ENCODE peak calls at places on chromosomes 11 and 22, in six cellular contexts. W, H, X, I, M and A are unnamed samples.

GRCh38 chr22:17777005-17777716 is 2.9 kb upstream of the BID start:
- DNase-seq in W (peak), I (no peak), X (no peak), M (no peak), H (peak), A (no peak)

GRCh38 chr11:34953955-34954354 is 37.5 kb downstream of the PDHX start:
- DNase-seq in I (no peak), X (no peak), M (peak), H (no peak), W (no peak), A (no peak)

GRCh38 chr11:69801513-69802335 is 17.5 kb downstream of the FGF3 start:
- DNase-seq in M (peak), I (no peak), W (no peak), H (peak), X (peak), A (no peak)

GRCh38 chr11:2975594-2975993 is 16.5 kb downstream of the NAP1L4 start:
- DNase-seq in X (peak), I (no peak), M (peak), W (peak), H (no peak), A (no peak)

GRCh38 chr11:16226245-16226644 is 130.1 kb downstream of the SOX6 start:
- DNase-seq in W (no peak), H (peak), M (peak), I (peak), X (peak), A (no peak)

GRCh38 chr22:30882181-30882771 is 86.3 kb downstream of the MORC2 start:
- DNase-seq in M (no peak), H (peak), X (no peak), I (no peak), W (peak), A (no peak)

GRCh38 chr11:95593101-95593500 is 196.5 kb downstream of the FAM76B start:
- DNase-seq in H (no peak), I (no peak), X (peak), W (no peak), M (no peak), A (no peak)

GRCh38 chr22:44532466-44533025 is 34.5 kb upstream of the RTL6 start:
- DNase-seq in I (no peak), M (no peak), X (no peak), W (no peak), H (no peak), A (no peak)

GRCh38 chr22:50248192-50249084 is 2.6 kb downstream of the HDAC10 start:
- DNase-seq in I (no peak), X (no peak), W (no peak), H (no peak), M (no peak), A (no peak)

GRCh38 chr11:66970808-66971442 is 4.2 kb upstream of the C11orf86 start:
- DNase-seq in X (no peak), W (peak), H (peak), M (peak), I (no peak), A (peak)

GRCh38 chr11:114187173-114187572 is 109.0 kb upstream of the NNMT start:
- DNase-seq in I (no peak), W (no peak), M (no peak), H (no peak), X (no peak), A (peak)

GRCh38 chr22:30223303-30223702 is 23.3 kb downstream of the LIF start:
- DNase-seq in W (no peak), H (no peak), M (no peak), X (no peak), I (no peak), A (no peak)

GRCh38 chr11:131372243-131372930 is 2.0 kb downstream of the NTM start:
- DNase-seq in H (no peak), M (no peak), I (no peak), W (no peak), X (no peak), A (no peak)
- TF ChIP-seq CTCF in H (no peak), M (no peak), I (no peak), W (no peak), X (no peak), A (no peak)

DNA sequence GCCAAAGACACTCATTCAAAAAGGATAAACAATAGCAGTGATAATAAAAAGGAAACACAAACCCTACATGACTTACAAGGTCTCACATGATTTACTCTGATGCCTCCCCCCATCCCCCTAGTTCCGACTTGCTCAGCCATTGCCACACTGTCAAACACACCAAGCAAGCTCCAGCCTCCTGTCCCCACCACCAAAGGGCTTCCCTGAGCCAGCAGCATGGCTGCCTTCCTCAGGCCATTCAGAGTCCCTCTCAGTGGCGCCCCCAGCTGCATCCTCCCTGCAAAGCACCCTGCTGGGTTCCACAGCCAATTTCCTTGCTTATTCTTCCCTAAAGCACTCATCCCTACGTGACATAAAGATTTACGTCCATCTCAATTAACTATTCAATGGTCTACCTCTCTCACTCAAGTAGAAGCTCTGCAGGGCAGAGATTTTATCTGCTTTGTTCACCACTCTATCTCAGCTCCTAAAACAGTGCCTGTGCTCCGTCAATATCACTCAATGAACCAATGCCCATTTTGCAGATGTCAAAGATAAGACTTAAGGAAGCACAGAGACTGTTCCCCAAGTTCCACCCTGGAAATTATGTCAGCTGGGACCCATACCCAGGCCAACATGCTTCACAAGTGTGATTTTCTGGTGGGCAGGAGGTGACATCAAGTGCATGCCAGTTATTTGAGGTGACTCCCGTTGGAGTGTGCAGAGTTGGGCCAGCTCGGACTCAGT is 106.9 kb downstream of the SYN3 start:
- DNase-seq in X (no peak), W (no peak), H (peak), M (no peak), I (no peak), A (no peak)
- TF ChIP-seq CTCF in X (no peak), W (no peak), H (no peak), M (no peak), I (no peak), A (no peak)

GRCh38 chr22:39943366-39943765 is 16.8 kb upstream of the TMA7B start:
- DNase-seq in I (no peak), H (no peak), M (no peak), W (no peak), X (no peak), A (no peak)
- TF ChIP-seq CTCF in I (no peak), H (no peak), M (no peak), W (no peak), X (no peak), A (no peak)

GRCh38 chr22:33302049-33302545 is 243.9 kb upstream of the SYN3 start:
- DNase-seq in M (peak), X (peak), I (peak), H (peak), W (no peak), A (peak)
- TF ChIP-seq CTCF in M (peak), X (peak), I (peak), H (peak), W (peak), A (peak)

GRCh38 chr11:12408156-12408770 is 30.9 kb downstream of the PARVA start:
- DNase-seq in W (no peak), M (no peak), H (no peak), I (no peak), X (no peak), A (no peak)

GRCh38 chr11:12409621-12410005 is 32.2 kb downstream of the PARVA start:
- DNase-seq in I (no peak), M (no peak), W (no peak), H (no peak), X (no peak), A (no peak)

GRCh38 chr11:12411395-12411794 is 34.0 kb downstream of the PARVA start:
- DNase-seq in M (no peak), X (no peak), W (no peak), H (no peak), I (no peak), A (no peak)

GRCh38 chr11:12411806-12412727 is 34.7 kb downstream of the PARVA start:
- DNase-seq in M (peak), I (peak), H (peak), X (peak), W (no peak), A (peak)

DNA sequence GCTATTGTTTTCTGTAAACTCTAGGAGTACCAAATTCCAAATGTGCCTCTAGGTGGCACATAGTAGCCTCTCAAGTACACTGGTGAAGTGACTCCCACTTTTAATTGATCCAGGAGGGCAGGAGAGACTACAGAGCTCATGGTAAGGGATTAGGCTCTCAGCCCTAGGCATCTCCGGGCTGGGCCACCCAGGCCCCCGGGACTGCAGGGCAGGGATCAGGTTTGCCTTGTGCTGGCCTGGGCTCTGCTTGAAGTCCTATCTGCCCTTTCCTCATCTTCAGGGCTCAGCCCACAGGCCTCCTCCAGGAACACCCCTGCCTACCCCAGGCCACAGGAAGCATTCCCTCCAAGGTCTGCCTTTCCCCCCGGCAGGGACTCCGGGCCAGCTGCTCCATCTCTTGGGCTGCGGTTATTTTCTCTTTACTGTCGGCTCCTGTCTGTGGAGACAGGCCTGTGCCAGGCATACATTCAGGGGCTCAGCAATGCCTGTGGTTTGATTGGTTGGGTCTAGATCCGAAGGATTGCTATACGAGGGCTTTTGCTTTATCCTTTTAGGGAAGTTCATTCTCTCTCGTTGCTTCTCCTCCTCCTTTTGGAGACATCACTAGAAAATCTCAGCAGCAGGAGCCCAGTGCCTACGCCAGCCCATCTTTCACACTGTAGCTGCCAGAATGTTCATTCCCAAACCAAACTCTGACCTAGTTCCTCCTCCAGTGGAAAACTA is 32.8 kb downstream of the PARVA start:
- DNase-seq in X (no peak), M (peak), W (no peak), H (no peak), I (no peak), A (no peak)
- TF ChIP-seq CTCF in X (no peak), M (peak), W (no peak), H (no peak), I (peak), A (no peak)

GRCh38 chr11:79241842-79242241 is 199.0 kb downstream of the TENM4 start:
- DNase-seq in M (no peak), X (no peak), W (no peak), H (no peak), I (no peak), A (no peak)
- TF ChIP-seq CTCF in M (no peak), X (no peak), W (no peak), H (no peak), I (no peak), A (no peak)